ENCODE peak calls at places on chromosomes 6 and 20, in five cellular contexts. One of them, this sample, is unnamed.

GRCh38 chr6:119035459-119035858 is 43.0 kb downstream of the FAM184A start:
- DNase-seq in hepatic stellate cell: no peak
- DNase-seq in NCI-H524: no peak
- DNase-seq in mucosa of descending colon: no peak
- DNase-seq in endothelial cell: no peak
- DNase-seq in this sample: no peak

GRCh38 chr6:167650730-167651129 is 176.0 kb upstream of the AFDN start:
- DNase-seq in NCI-H524: peak; percentile 89
- DNase-seq in mucosa of descending colon: no peak
- DNase-seq in hepatic stellate cell: no peak
- DNase-seq in endothelial cell: no peak
- DNase-seq in this sample: no peak

GRCh38 chr6:27889628-27890315 is 22.4 kb downstream of the OR2B2 start:
- DNase-seq in mucosa of descending colon: no peak
- DNase-seq in hepatic stellate cell: no peak
- DNase-seq in NCI-H524: no peak
- DNase-seq in endothelial cell: no peak
- DNase-seq in this sample: no peak

GRCh38 chr6:122109075-122109474 is 290.4 kb upstream of the HSF2 start:
- DNase-seq in endothelial cell: no peak
- DNase-seq in NCI-H524: no peak
- DNase-seq in hepatic stellate cell: no peak
- DNase-seq in mucosa of descending colon: no peak
- DNase-seq in this sample: no peak

GRCh38 chr6:30615219-30615957 is 1.7 kb downstream of the PPP1R10 start:
- DNase-seq in mucosa of descending colon: peak; percentile 44
- DNase-seq in endothelial cell: no peak
- DNase-seq in NCI-H524: peak; percentile 77
- DNase-seq in hepatic stellate cell: no peak
- DNase-seq in this sample: no peak

GRCh38 chr6:15508363-15509330 is 154.2 kb downstream of the DTNBP1 start:
- DNase-seq in endothelial cell: no peak
- DNase-seq in hepatic stellate cell: no peak
- DNase-seq in NCI-H524: no peak
- DNase-seq in mucosa of descending colon: no peak
- DNase-seq in this sample: no peak

GRCh38 chr20:57878803-57879424 is 169.1 kb upstream of the PMEPA1 start:
- DNase-seq in endothelial cell: no peak
- DNase-seq in hepatic stellate cell: no peak
- DNase-seq in NCI-H524: no peak
- DNase-seq in mucosa of descending colon: no peak
- DNase-seq in this sample: no peak

GRCh38 chr6:94270040-94270689 is 850.8 kb upstream of the EPHA7 start:
- DNase-seq in endothelial cell: no peak
- DNase-seq in hepatic stellate cell: no peak
- DNase-seq in NCI-H524: no peak
- DNase-seq in mucosa of descending colon: no peak
- DNase-seq in this sample: no peak

GRCh38 chr20:297925-298754 is 770 bp downstream of the ZCCHC3 start:
- DNase-seq in endothelial cell: peak; percentile 44
- DNase-seq in NCI-H524: peak; percentile 46
- DNase-seq in mucosa of descending colon: peak; percentile 84
- DNase-seq in hepatic stellate cell: peak; percentile 72
- DNase-seq in this sample: peak; percentile 39

GRCh38 chr6:34490390-34491090 is 24.7 kb downstream of the PACSIN1 start:
- DNase-seq in hepatic stellate cell: no peak
- DNase-seq in NCI-H524: no peak
- DNase-seq in mucosa of descending colon: no peak
- DNase-seq in endothelial cell: no peak
- DNase-seq in this sample: no peak